ENCODE peak calls at places on chromosomes 16 and 17, in six cellular contexts. N is A549, Y is esophagus muscularis mucosa, H is transverse colon, J is tibial nerve, L is stomach. A is an unnamed sample.

GRCh38 chr17:11932337-11932898 is 64.9 kb downstream of the ZNF18 start:
- DNase-seq in N (no peak), Y (peak; percentile 91), H (no peak), J (no peak), L (no peak), A (no peak)

GRCh38 chr17:77507116-77507885 is 366.5 kb downstream of the SEC14L1 start:
- DNase-seq in N (no peak), Y (no peak), H (peak; percentile 3), J (no peak), L (no peak), A (peak; percentile 20)

GRCh38 chr17:77227461-77228223 is 86.9 kb downstream of the SEC14L1 start:
- DNase-seq in N (no peak), Y (no peak), H (no peak), J (no peak), L (no peak), A (no peak)

GRCh38 chr17:67496286-67496685 is 119.2 kb downstream of the PITPNC1 start:
- DNase-seq in N (no peak), Y (no peak), H (no peak), J (no peak), L (no peak), A (no peak)

GRCh38 chr17:45894022-45894784 is at the start of gene MAPT:
- DNase-seq in N (peak; percentile 93), Y (peak; percentile 94), H (peak; percentile 88), J (peak; percentile 70), L (peak; percentile 90), A (peak; percentile 95)

GRCh38 chr16:89923640-89924297 is 627 bp downstream of the TUBB3 start:
- DNase-seq in N (no peak), Y (no peak), H (no peak), J (no peak), L (no peak), A (no peak)

GRCh38 chr16:84458606-84459516 is 45.6 kb downstream of the MEAK7 start:
- DNase-seq in N (no peak), Y (no peak), H (no peak), J (no peak), L (no peak), A (peak; percentile 46)

GRCh38 chr17:77086433-77087010 is 54.2 kb upstream of the SEC14L1 start:
- DNase-seq in N (peak; percentile 87), Y (peak; percentile 97), H (peak; percentile 92), J (peak; percentile 97), L (peak; percentile 96), A (peak; percentile 91)

GRCh38 chr17:18041776-18042175 is 2.6 kb downstream of the GID4 start:
- DNase-seq in N (no peak), Y (no peak), H (no peak), J (no peak), L (no peak), A (no peak)

GRCh38 chr16:71767060-71767900 is 41.4 kb downstream of the AP1G1 start:
- DNase-seq in N (no peak), Y (no peak), H (no peak), J (no peak), L (no peak), A (no peak)

GRCh38 chr17:42879596-42879985 is 21.0 kb upstream of the G6PC1 start:
- DNase-seq in N (no peak), Y (no peak), H (no peak), J (no peak), L (no peak), A (no peak)

GRCh38 chr17:8143581-8144400 is 8.4 kb downstream of the PER1 start:
- DNase-seq in N (no peak), Y (no peak), H (no peak), J (peak; percentile 18), L (no peak), A (no peak)

GRCh38 chr16:50863673-50864144 is 121.8 kb downstream of the CYLD start:
- DNase-seq in N (no peak), Y (peak; percentile 91), H (no peak), J (peak; percentile 2), L (no peak), A (no peak)

GRCh38 chr16:1539720-1540555 is 6.5 kb downstream of the TMEM204 start:
- DNase-seq in N (no peak), Y (no peak), H (no peak), J (no peak), L (no peak), A (no peak)

GRCh38 chr16:15880909-15881308 is 7.5 kb downstream of the CEP20 start:
- DNase-seq in N (no peak), Y (no peak), H (no peak), J (no peak), L (no peak), A (no peak)

GRCh38 chr16:88444826-88445582 is 8.1 kb upstream of the ZFPM1 start:
- DNase-seq in N (no peak), Y (no peak), H (no peak), J (no peak), L (no peak), A (no peak)

GRCh38 chr16:69619514-69619913 is 53.7 kb downstream of the NFAT5 start:
- DNase-seq in N (no peak), Y (no peak), H (no peak), J (no peak), L (no peak), A (no peak)

GRCh38 chr17:1598399-1599095 is 30.1 kb downstream of the SLC43A2 start:
- DNase-seq in N (no peak), Y (no peak), H (no peak), J (no peak), L (no peak), A (no peak)

GRCh38 chr16:30995927-30996323 is 10.9 kb downstream of the HSD3B7 start:
- DNase-seq in N (no peak), Y (no peak), H (no peak), J (no peak), L (no peak), A (no peak)

GRCh38 chr16:30998852-30999761 is 11.3 kb downstream of the STX1B start:
- DNase-seq in N (no peak), Y (no peak), H (no peak), J (no peak), L (no peak), A (no peak)

GRCh38 chr16:30997887-30998711 is 12.3 kb downstream of the STX1B start:
- DNase-seq in N (peak; percentile 89), Y (no peak), H (no peak), J (no peak), L (no peak), A (no peak)

GRCh38 chr16:30996324-30996999 is 11.5 kb downstream of the HSD3B7 start:
- DNase-seq in N (peak; percentile 68), Y (no peak), H (peak; percentile 51), J (no peak), L (no peak), A (no peak)

GRCh38 chr16:30997000-30997886 is 12.2 kb downstream of the HSD3B7 start:
- DNase-seq in N (peak; percentile 93), Y (peak; percentile 96), H (peak; percentile 87), J (peak; percentile 69), L (peak; percentile 83), A (peak; percentile 95)
- TF ChIP-seq EP300 in N (no peak), Y (no peak), H (no peak), J (no peak), L (no peak), A (no peak)

DNA sequence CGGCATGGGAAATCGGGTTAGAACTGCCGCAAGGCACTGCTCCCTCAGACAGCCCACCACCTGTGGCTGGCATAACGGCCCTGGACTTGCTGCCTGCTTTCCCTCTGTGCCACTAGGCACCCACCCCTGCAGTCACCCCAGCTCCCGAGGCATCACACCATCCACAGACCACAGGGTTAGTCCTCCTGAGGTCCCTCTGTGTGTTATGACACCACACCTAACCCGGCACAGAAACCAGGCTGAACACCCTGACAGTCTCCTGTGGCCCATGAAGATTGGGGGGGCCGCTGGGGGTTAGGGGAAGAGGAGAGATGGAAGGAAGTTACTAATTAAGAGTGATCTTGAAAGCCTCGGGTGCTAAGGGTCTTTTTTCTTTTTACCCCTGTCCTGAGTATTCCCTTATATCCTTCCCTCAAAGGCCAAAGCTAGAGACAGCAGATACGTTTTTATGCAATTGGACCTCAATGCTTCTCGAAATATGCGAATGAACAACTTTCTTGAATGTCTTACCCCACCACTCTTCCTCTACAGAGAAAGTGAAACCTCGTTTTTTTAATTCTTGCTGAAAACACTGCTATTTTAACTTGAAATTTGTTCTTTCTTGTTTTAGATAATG is 7.0 kb downstream of the CYTH1 start:
- DNase-seq in N (no peak), Y (no peak), H (peak; percentile 55), J (peak; percentile 29), L (no peak), A (peak; percentile 51)
- H3K4me3 ChIP-seq in N (no peak overlapping the region), Y (peak overlapping the region; percentile 3), H (no peak overlapping the region), J (no peak overlapping the region), L (peak overlapping the region; percentile 4), A (no peak overlapping the region)

GRCh38 chr16:87339086-87339723 is 22.0 kb upstream of the C16orf95 start:
- DNase-seq in N (no peak), Y (no peak), H (no peak), J (no peak), L (no peak), A (no peak)

GRCh38 chr16:87342504-87342903 is 25.3 kb upstream of the C16orf95 start:
- DNase-seq in N (no peak), Y (no peak), H (no peak), J (no peak), L (no peak), A (no peak)

GRCh38 chr16:87338155-87338765 is 21.1 kb upstream of the C16orf95 start:
- DNase-seq in N (no peak), Y (no peak), H (no peak), J (no peak), L (no peak), A (no peak)

GRCh38 chr16:87337247-87337646 is 20.1 kb upstream of the C16orf95 start:
- DNase-seq in N (no peak), Y (no peak), H (no peak), J (no peak), L (no peak), A (no peak)

GRCh38 chr16:87340198-87340597 is 23.0 kb upstream of the C16orf95 start:
- DNase-seq in N (no peak), Y (no peak), H (no peak), J (no peak), L (no peak), A (no peak)
- H3K4me1 ChIP-seq in N (no peaks in the 10 kb centered on the region), Y (peaks cover 11% of the 10 kb centered on the region), H (peaks cover 7% of the 10 kb centered on the region), J (no peaks in the 10 kb centered on the region), L (peaks cover 7% of the 10 kb centered on the region), A (peaks cover 7% of the 10 kb centered on the region)

GRCh38 chr16:7318661-7319060 is 14.0 kb upstream of the RBFOX1 start:
- DNase-seq in N (no peak), Y (no peak), H (no peak), J (no peak), L (no peak), A (no peak)

GRCh38 chr16:7321661-7322060 is 11.0 kb upstream of the RBFOX1 start:
- DNase-seq in N (no peak), Y (no peak), H (no peak), J (no peak), L (no peak), A (no peak)

GRCh38 chr16:7325835-7326234 is 6.8 kb upstream of the RBFOX1 start:
- DNase-seq in N (no peak), Y (no peak), H (no peak), J (no peak), L (no peak), A (no peak)

GRCh38 chr16:7319514-7319913 is 13.1 kb upstream of the RBFOX1 start:
- DNase-seq in N (no peak), Y (no peak), H (no peak), J (no peak), L (no peak), A (no peak)

DNA sequence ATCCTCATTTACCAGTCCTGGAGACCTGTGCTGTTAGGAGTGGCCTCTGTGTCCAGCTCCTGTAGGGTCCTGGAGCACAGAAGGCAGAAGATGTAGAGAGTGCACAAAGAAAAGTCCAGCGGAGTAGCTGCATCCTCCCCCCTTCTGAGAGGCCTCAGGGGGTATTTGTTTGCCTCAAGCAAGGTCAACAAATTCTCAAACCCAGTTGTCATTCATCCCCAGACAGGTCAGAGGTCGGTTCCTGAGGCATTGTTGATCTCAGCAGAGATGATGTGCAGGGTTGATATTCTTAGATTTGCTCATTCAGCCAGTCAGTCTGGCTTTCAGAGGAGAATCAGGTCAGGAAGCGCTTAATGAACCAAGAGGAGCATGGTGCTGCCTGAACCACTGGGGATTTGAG is 8.3 kb upstream of the RBFOX1 start:
- DNase-seq in N (no peak), Y (no peak), H (no peak), J (no peak), L (no peak), A (no peak)
- TF ChIP-seq EP300 in N (no peak), Y (no peak), H (no peak), J (no peak), L (no peak), A (no peak)

A was measured in sigmoid colon.